ENCODE peak calls at places on chromosomes 1 and 21, in six cellular contexts. One of them, this sample, is unnamed.

GRCh38 chr1:214862421-214862820 is 220.1 kb upstream of the KCNK2 start:
- DNase-seq in GM12878: no peak
- DNase-seq in HCT116: no peak
- DNase-seq in K562: no peak
- DNase-seq in H1: no peak
- DNase-seq in SK-N-SH: no peak
- DNase-seq in this sample: no peak

GRCh38 chr1:233569636-233570035 is 44.3 kb upstream of the KCNK1 start:
- DNase-seq in HCT116: no peak
- DNase-seq in SK-N-SH: no peak
- DNase-seq in H1: no peak
- DNase-seq in K562: no peak
- DNase-seq in GM12878: no peak
- DNase-seq in this sample: no peak

GRCh38 chr1:205507896-205508714 is 3.6 kb downstream of the CDK18 start:
- DNase-seq in GM12878: no peak
- DNase-seq in HCT116: no peak
- DNase-seq in H1: no peak
- DNase-seq in SK-N-SH: peak
- DNase-seq in K562: no peak
- DNase-seq in this sample: no peak

GRCh38 chr1:200899451-200899915 is 4.8 kb downstream of the INAVA start:
- DNase-seq in H1: no peak
- DNase-seq in SK-N-SH: no peak
- DNase-seq in K562: no peak
- DNase-seq in HCT116: no peak
- DNase-seq in GM12878: no peak
- DNase-seq in this sample: no peak

GRCh38 chr21:35963920-35964451 is 96.3 kb downstream of the SETD4 start:
- DNase-seq in SK-N-SH: no peak
- DNase-seq in K562: peak
- DNase-seq in HCT116: no peak
- DNase-seq in H1: no peak
- DNase-seq in GM12878: no peak
- DNase-seq in this sample: peak

GRCh38 chr1:222167111-222167510 is 380.8 kb downstream of the HHIPL2 start:
- DNase-seq in GM12878: peak
- DNase-seq in SK-N-SH: peak
- DNase-seq in H1: peak
- DNase-seq in HCT116: peak
- DNase-seq in K562: peak
- DNase-seq in this sample: peak

GRCh38 chr1:200959341-200959985 is 64.1 kb downstream of the KIF21B start:
- DNase-seq in SK-N-SH: no peak
- DNase-seq in K562: no peak
- DNase-seq in GM12878: no peak
- DNase-seq in HCT116: no peak
- DNase-seq in H1: no peak
- DNase-seq in this sample: no peak

GRCh38 chr21:17607684-17608083 is 5.0 kb downstream of the BTG3 start:
- DNase-seq in SK-N-SH: no peak
- DNase-seq in H1: no peak
- DNase-seq in HCT116: no peak
- DNase-seq in GM12878: no peak
- DNase-seq in K562: no peak
- DNase-seq in this sample: no peak

GRCh38 chr1:192461684-192462083 is 113.9 kb upstream of the RGS1 start:
- DNase-seq in K562: no peak
- DNase-seq in H1: no peak
- DNase-seq in GM12878: no peak
- DNase-seq in SK-N-SH: no peak
- DNase-seq in HCT116: no peak
- DNase-seq in this sample: no peak

GRCh38 chr1:205183676-205184335 is 27.7 kb downstream of the DSTYK start:
- DNase-seq in GM12878: no peak
- DNase-seq in K562: no peak
- DNase-seq in SK-N-SH: no peak
- DNase-seq in HCT116: no peak
- DNase-seq in H1: no peak
- DNase-seq in this sample: no peak

GRCh38 chr1:44941424-44942324 is 44.7 kb downstream of the EIF2B3 start:
- DNase-seq in HCT116: no peak
- DNase-seq in GM12878: no peak
- DNase-seq in SK-N-SH: peak
- DNase-seq in H1: no peak
- DNase-seq in K562: no peak
- DNase-seq in this sample: no peak

GRCh38 chr1:221279146-221279545 is 399.9 kb downstream of the HLX start:
- DNase-seq in HCT116: no peak
- DNase-seq in K562: no peak
- DNase-seq in H1: no peak
- DNase-seq in SK-N-SH: no peak
- DNase-seq in GM12878: no peak
- DNase-seq in this sample: no peak

GRCh38 chr21:42062543-42063022 is 8.5 kb upstream of the UMODL1 start:
- DNase-seq in HCT116: no peak
- DNase-seq in H1: no peak
- DNase-seq in GM12878: peak
- DNase-seq in SK-N-SH: no peak
- DNase-seq in K562: no peak
- DNase-seq in this sample: no peak

GRCh38 chr1:12745992-12746323 is at the start of gene CFAP107:
- DNase-seq in K562: no peak
- DNase-seq in H1: no peak
- DNase-seq in GM12878: no peak
- DNase-seq in HCT116: no peak
- DNase-seq in SK-N-SH: no peak
- DNase-seq in this sample: peak

GRCh38 chr1:242522304-242522945 is 2.1 kb downstream of the PLD5 start:
- DNase-seq in SK-N-SH: no peak
- DNase-seq in K562: no peak
- DNase-seq in H1: no peak
- DNase-seq in GM12878: no peak
- DNase-seq in HCT116: no peak
- DNase-seq in this sample: no peak

GRCh38 chr21:37561941-37562919 is 195.7 kb downstream of the DYRK1A start:
- DNase-seq in GM12878: no peak
- DNase-seq in HCT116: no peak
- DNase-seq in K562: no peak
- DNase-seq in SK-N-SH: no peak
- DNase-seq in H1: peak
- DNase-seq in this sample: no peak

GRCh38 chr1:23019851-23020625 is 770 bp downstream of the KDM1A start:
- DNase-seq in SK-N-SH: peak
- DNase-seq in H1: no peak
- DNase-seq in GM12878: no peak
- DNase-seq in HCT116: no peak
- DNase-seq in K562: peak
- DNase-seq in this sample: no peak

DNA sequence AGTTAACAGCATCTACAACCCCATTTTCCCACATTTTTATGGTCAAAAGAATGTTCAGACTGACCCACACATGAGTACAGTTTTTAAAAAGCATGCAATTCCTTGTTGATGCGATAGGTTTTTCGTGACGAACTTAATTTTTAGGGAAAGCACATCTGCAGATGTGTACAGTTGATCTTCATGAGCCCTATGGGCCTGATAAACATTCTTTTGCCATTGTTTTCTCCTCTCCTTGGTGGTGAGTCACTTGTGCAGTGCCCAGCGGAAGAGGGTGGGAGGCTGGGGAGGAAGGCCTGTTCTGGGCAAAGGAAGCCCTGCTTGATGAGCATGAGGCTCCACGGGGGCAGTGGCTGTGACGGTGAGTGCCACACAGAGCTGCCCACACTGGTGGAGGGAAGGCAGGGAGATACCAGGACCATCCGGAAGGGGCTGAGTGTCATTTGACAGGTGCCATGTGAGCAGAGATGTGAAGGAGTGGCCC is 5.3 kb downstream of the ARF1 start:
- DNase-seq in SK-N-SH: no peak
- DNase-seq in GM12878: no peak
- DNase-seq in K562: no peak
- DNase-seq in HCT116: no peak
- DNase-seq in H1: no peak
- DNase-seq in this sample: no peak
- TF ChIP-seq JUND in SK-N-SH: peak
- TF ChIP-seq JUND in GM12878: no peak
- TF ChIP-seq JUND in K562: no peak
- TF ChIP-seq JUND in HCT116: no peak
- TF ChIP-seq JUND in H1: no peak
- TF ChIP-seq JUND in this sample: no peak

GRCh38 chr1:3339856-3340255 is 114.6 kb upstream of the ARHGEF16 start:
- DNase-seq in K562: no peak
- DNase-seq in H1: no peak
- DNase-seq in SK-N-SH: no peak
- DNase-seq in GM12878: no peak
- DNase-seq in HCT116: no peak
- DNase-seq in this sample: no peak

GRCh38 chr1:3340548-3341235 is 113.8 kb upstream of the ARHGEF16 start:
- DNase-seq in SK-N-SH: no peak
- DNase-seq in K562: no peak
- DNase-seq in H1: no peak
- DNase-seq in GM12878: no peak
- DNase-seq in HCT116: no peak
- DNase-seq in this sample: no peak

GRCh38 chr1:3338725-3339070 is 115.8 kb upstream of the ARHGEF16 start:
- DNase-seq in HCT116: no peak
- DNase-seq in H1: no peak
- DNase-seq in GM12878: no peak
- DNase-seq in K562: no peak
- DNase-seq in SK-N-SH: no peak
- DNase-seq in this sample: no peak

GRCh38 chr1:3342960-3343359 is 111.5 kb upstream of the ARHGEF16 start:
- DNase-seq in HCT116: no peak
- DNase-seq in SK-N-SH: no peak
- DNase-seq in GM12878: no peak
- DNase-seq in K562: no peak
- DNase-seq in H1: no peak
- DNase-seq in this sample: no peak

DNA sequence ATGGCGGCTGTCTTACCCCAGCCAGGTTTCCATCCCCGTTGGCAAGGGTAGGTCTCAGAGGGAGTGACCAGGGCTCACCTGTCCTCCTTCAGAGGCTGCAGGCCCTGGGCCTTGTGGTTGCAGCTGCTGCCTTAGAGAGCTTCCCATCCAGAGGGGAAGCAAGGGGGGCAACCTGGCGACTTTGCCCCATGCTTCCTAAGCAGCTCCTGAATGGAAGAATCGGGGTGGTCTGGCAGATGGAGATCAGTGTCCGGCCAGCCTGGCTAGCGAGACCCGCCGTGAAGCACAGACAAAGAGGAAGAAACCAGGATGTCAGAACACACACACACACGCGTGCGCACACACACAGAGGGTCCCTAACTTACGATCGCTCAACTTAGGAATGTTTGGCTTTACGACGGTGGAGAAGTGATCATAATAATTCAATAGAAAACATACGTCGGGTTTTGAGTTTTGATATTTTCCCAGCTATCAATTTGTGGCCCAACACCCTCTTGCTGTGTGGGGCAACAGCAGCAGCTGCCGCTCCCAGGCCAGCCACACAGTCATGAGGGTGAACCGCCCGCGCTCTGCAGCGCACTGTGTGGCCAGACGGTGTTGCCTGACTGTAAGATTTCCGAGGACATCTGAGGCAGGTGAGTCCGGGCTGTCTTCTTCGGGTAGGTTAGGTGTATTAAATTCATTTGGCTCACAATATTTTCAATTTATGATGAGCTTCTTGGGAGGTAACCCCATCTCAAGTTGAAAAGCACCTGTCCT is 113.0 kb upstream of the ARHGEF16 start:
- DNase-seq in SK-N-SH: no peak
- DNase-seq in H1: no peak
- DNase-seq in K562: no peak
- DNase-seq in GM12878: no peak
- DNase-seq in HCT116: no peak
- DNase-seq in this sample: no peak
- TF ChIP-seq JUND in SK-N-SH: no peak
- TF ChIP-seq JUND in H1: no peak
- TF ChIP-seq JUND in K562: no peak
- TF ChIP-seq JUND in GM12878: no peak
- TF ChIP-seq JUND in HCT116: no peak
- TF ChIP-seq JUND in this sample: no peak

GRCh38 chr1:113333056-113333455 is 57.3 kb upstream of the MAGI3 start:
- DNase-seq in H1: no peak
- DNase-seq in HCT116: no peak
- DNase-seq in SK-N-SH: no peak
- DNase-seq in GM12878: no peak
- DNase-seq in K562: no peak
- DNase-seq in this sample: no peak
- TF ChIP-seq JUND in H1: no peak
- TF ChIP-seq JUND in HCT116: no peak
- TF ChIP-seq JUND in SK-N-SH: no peak
- TF ChIP-seq JUND in GM12878: no peak
- TF ChIP-seq JUND in K562: no peak
- TF ChIP-seq JUND in this sample: no peak

DNA sequence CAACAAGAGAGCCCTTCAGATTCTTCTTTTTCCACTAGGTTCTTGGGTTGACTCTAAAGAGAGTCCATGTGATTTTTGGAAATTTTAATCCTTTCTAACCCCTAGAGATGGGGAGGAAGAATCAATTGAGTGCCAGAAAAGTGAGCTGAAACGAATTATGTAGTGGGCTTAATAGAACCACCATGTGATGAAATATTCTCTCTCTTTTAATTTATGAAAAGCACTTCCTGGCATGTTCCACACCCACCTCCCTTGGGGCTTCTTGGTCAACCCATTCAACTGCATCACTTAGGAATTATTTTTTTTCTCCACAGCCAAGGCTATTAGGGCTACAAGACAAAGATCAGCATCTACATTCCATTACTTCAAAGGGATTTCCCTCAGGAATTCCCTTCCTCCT is 79.6 kb downstream of the ZC3H11B start:
- DNase-seq in SK-N-SH: no peak
- DNase-seq in HCT116: no peak
- DNase-seq in H1: no peak
- DNase-seq in GM12878: no peak
- DNase-seq in K562: no peak
- DNase-seq in this sample: no peak
- TF ChIP-seq JUND in SK-N-SH: no peak
- TF ChIP-seq JUND in HCT116: no peak
- TF ChIP-seq JUND in H1: no peak
- TF ChIP-seq JUND in GM12878: no peak
- TF ChIP-seq JUND in K562: no peak
- TF ChIP-seq JUND in this sample: no peak